ENCODE peak calls at places on chromosome 18, in six cellular contexts. One of them, this sample, is unnamed.
A peak's percentile ranks its signal among the peaks of the same experiment; 100 is the strongest.

GRCh38 chr18:31648966-31649429 is 35.4 kb downstream of the B4GALT6 start:
- DNase-seq in fibroblast of lung: peak; percentile 75
- DNase-seq in A549: peak; percentile 21
- DNase-seq in HCT116: peak; percentile 78
- DNase-seq in esophagus muscularis mucosa: no peak
- DNase-seq in uterus: no peak
- DNase-seq in this sample: no peak

GRCh38 chr18:34729264-34729663 is 19.2 kb downstream of the DTNA start:
- DNase-seq in fibroblast of lung: peak; percentile 36
- DNase-seq in A549: peak; percentile 10
- DNase-seq in uterus: no peak
- DNase-seq in HCT116: peak; percentile 29
- DNase-seq in esophagus muscularis mucosa: no peak
- DNase-seq in this sample: peak; percentile 29

GRCh38 chr18:56709463-56709862 is 58.3 kb downstream of the WDR7 start:
- DNase-seq in HCT116: peak; percentile 69
- DNase-seq in esophagus muscularis mucosa: no peak
- DNase-seq in fibroblast of lung: peak; percentile 90
- DNase-seq in uterus: no peak
- DNase-seq in A549: peak; percentile 22
- DNase-seq in this sample: peak; percentile 51

GRCh38 chr18:45378933-45379332 is 236.3 kb upstream of the SLC14A2 start:
- DNase-seq in uterus: no peak
- DNase-seq in HCT116: no peak
- DNase-seq in A549: no peak
- DNase-seq in esophagus muscularis mucosa: no peak
- DNase-seq in fibroblast of lung: no peak
- DNase-seq in this sample: no peak

GRCh38 chr18:35590935-35591334 is 9.4 kb downstream of the GALNT1 start:
- DNase-seq in uterus: no peak
- DNase-seq in HCT116: no peak
- DNase-seq in A549: no peak
- DNase-seq in fibroblast of lung: peak; percentile 20
- DNase-seq in esophagus muscularis mucosa: no peak
- DNase-seq in this sample: no peak

GRCh38 chr18:37421349-37422080 is 144.1 kb downstream of the CELF4 start:
- DNase-seq in esophagus muscularis mucosa: no peak
- DNase-seq in fibroblast of lung: no peak
- DNase-seq in HCT116: no peak
- DNase-seq in A549: no peak
- DNase-seq in uterus: no peak
- DNase-seq in this sample: no peak

GRCh38 chr18:44537521-44537920 is 143.2 kb upstream of the SETBP1 start:
- DNase-seq in HCT116: no peak
- DNase-seq in fibroblast of lung: peak; percentile 90
- DNase-seq in A549: peak; percentile 15
- DNase-seq in uterus: no peak
- DNase-seq in esophagus muscularis mucosa: no peak
- DNase-seq in this sample: peak; percentile 92

GRCh38 chr18:78561757-78562445 is 417.7 kb upstream of the SALL3 start:
- DNase-seq in A549: no peak
- DNase-seq in fibroblast of lung: peak; percentile 20
- DNase-seq in esophagus muscularis mucosa: no peak
- DNase-seq in uterus: no peak
- DNase-seq in HCT116: no peak
- DNase-seq in this sample: no peak

GRCh38 chr18:76426738-76427305 is 68.2 kb downstream of the ZNF516 start:
- DNase-seq in esophagus muscularis mucosa: no peak
- DNase-seq in fibroblast of lung: peak; percentile 19
- DNase-seq in HCT116: peak; percentile 13
- DNase-seq in uterus: peak; percentile 73
- DNase-seq in A549: peak; percentile 34
- DNase-seq in this sample: peak; percentile 65

GRCh38 chr18:6614952-6615351 is 114.6 kb upstream of the ARHGAP28 start:
- DNase-seq in fibroblast of lung: no peak
- DNase-seq in A549: no peak
- DNase-seq in esophagus muscularis mucosa: no peak
- DNase-seq in uterus: no peak
- DNase-seq in HCT116: no peak
- DNase-seq in this sample: no peak

DNA sequence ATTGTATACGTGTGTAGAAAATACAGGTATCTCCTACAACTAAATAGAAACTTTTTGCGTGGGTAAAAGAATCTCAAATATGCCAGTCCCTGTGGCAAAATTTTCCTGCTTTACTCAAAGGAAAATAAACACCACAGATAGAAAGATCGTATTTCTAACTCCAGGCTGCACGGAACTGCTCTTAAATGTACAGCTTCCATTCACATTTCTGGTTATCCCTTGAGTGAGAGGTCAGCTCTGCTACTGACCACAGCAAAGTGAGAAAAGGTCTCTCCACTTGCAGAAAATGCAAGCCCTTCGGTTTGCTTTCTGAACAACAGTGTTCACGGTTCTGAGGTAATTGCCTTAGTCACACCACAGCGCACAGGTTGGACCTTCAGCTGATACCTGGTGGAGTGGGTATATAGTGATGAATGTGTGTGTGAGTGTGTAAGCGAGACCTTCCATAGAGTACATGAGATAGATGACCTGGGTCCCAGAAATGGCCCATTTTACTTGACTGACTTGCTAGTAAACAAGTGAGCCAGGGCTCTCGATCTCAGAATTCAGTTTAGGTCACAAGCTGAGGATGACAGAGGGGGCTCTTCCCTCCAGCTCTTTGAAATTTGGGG is 52.1 kb downstream of the ALPK2 start:
- DNase-seq in uterus: no peak
- DNase-seq in A549: no peak
- DNase-seq in esophagus muscularis mucosa: no peak
- DNase-seq in HCT116: no peak
- DNase-seq in fibroblast of lung: peak; percentile 71
- DNase-seq in this sample: no peak
- H3K4me3 ChIP-seq in uterus: no peak overlapping the region
- H3K4me3 ChIP-seq in A549: peak overlapping the region; percentile 58
- H3K4me3 ChIP-seq in esophagus muscularis mucosa: no peak overlapping the region
- H3K4me3 ChIP-seq in HCT116: no peak overlapping the region
- H3K4me3 ChIP-seq in fibroblast of lung: peak overlapping the region; percentile 4
- H3K4me3 ChIP-seq in this sample: peak overlapping the region; percentile 45

GRCh38 chr18:55301836-55302235 is 286.2 kb downstream of the TCF4 start:
- DNase-seq in A549: no peak
- DNase-seq in fibroblast of lung: no peak
- DNase-seq in HCT116: no peak
- DNase-seq in uterus: no peak
- DNase-seq in esophagus muscularis mucosa: no peak
- DNase-seq in this sample: no peak
- H3K4me1 ChIP-seq in A549: no peaks in the 10 kb centered on the region
- H3K4me1 ChIP-seq in fibroblast of lung: no peaks in the 10 kb centered on the region
- H3K4me1 ChIP-seq in HCT116: no peaks in the 10 kb centered on the region
- H3K4me1 ChIP-seq in uterus: no peaks in the 10 kb centered on the region
- H3K4me1 ChIP-seq in esophagus muscularis mucosa: peaks cover 34% of the 10 kb centered on the region
- H3K4me1 ChIP-seq in this sample: peaks cover 8% of the 10 kb centered on the region

DNA sequence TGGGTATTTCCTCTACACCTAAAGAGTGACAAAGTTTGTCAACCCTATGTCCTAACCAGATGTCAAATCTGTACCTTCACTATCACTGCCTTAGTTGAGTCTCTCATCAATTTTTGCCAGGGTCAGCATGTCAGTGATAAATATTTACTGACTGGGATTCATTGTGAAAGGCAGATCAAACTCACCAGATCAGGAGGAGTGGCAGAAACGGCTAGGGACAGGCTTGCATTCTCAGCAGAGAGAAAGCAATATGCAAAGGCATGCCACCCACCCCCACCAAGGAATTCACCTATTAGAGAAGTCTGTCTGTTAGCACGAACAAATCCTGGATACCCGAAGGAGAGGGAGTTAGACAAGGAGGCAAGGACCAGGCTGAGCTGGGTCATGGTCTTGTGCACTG is 62.6 kb downstream of the PTPN2 start:
- DNase-seq in esophagus muscularis mucosa: no peak
- DNase-seq in A549: no peak
- DNase-seq in uterus: no peak
- DNase-seq in HCT116: no peak
- DNase-seq in fibroblast of lung: no peak
- DNase-seq in this sample: no peak
- H3K4me3 ChIP-seq in esophagus muscularis mucosa: no peak overlapping the region
- H3K4me3 ChIP-seq in A549: no peak overlapping the region
- H3K4me3 ChIP-seq in uterus: no peak overlapping the region
- H3K4me3 ChIP-seq in HCT116: no peak overlapping the region
- H3K4me3 ChIP-seq in fibroblast of lung: no peak overlapping the region
- H3K4me3 ChIP-seq in this sample: no peak overlapping the region

DNA sequence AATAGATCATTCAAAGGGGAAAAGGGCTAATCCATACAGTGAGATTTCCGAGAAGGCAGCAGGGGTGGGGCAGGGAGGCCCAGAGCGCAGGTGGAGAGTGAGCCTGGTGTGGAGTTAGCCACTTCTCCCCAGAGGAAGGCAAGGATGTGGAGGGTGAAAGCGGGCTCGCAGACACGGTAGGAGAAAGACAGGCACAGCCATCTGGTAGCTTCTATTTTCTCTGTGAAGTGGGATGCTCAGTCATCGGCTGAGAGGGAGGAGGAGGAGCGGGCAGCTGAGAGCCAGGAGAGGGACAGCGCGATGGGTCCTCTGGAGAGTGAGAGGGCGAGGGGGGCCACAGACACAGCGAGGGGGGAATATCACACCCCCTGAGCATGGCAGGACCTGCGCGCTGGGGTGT is 153.3 kb upstream of the NDUFV2 start:
- DNase-seq in uterus: no peak
- DNase-seq in fibroblast of lung: peak; percentile 57
- DNase-seq in esophagus muscularis mucosa: no peak
- DNase-seq in HCT116: no peak
- DNase-seq in A549: no peak
- DNase-seq in this sample: peak; percentile 61
- H3K4me1 ChIP-seq in uterus: no peaks in the 10 kb centered on the region
- H3K4me1 ChIP-seq in fibroblast of lung: peaks cover 25% of the 10 kb centered on the region
- H3K4me1 ChIP-seq in esophagus muscularis mucosa: peaks cover 28% of the 10 kb centered on the region
- H3K4me1 ChIP-seq in HCT116: no peaks in the 10 kb centered on the region
- H3K4me1 ChIP-seq in A549: peaks cover 23% of the 10 kb centered on the region
- H3K4me1 ChIP-seq in this sample: peaks cover 55% of the 10 kb centered on the region

GRCh38 chr18:8794133-8794986 is 89.0 kb downstream of the MTCL1 start:
- DNase-seq in esophagus muscularis mucosa: no peak
- DNase-seq in uterus: no peak
- DNase-seq in HCT116: peak; percentile 23
- DNase-seq in fibroblast of lung: peak; percentile 97
- DNase-seq in A549: no peak
- DNase-seq in this sample: peak; percentile 77

GRCh38 chr18:8791171-8791651 is 85.9 kb downstream of the MTCL1 start:
- DNase-seq in A549: no peak
- DNase-seq in esophagus muscularis mucosa: no peak
- DNase-seq in fibroblast of lung: no peak
- DNase-seq in HCT116: no peak
- DNase-seq in uterus: no peak
- DNase-seq in this sample: no peak

GRCh38 chr18:8792688-8793316 is 87.4 kb downstream of the MTCL1 start:
- DNase-seq in esophagus muscularis mucosa: no peak
- DNase-seq in A549: no peak
- DNase-seq in HCT116: no peak
- DNase-seq in uterus: no peak
- DNase-seq in fibroblast of lung: no peak
- DNase-seq in this sample: peak; percentile 33

GRCh38 chr18:8795586-8795985 is 90.2 kb downstream of the MTCL1 start:
- DNase-seq in esophagus muscularis mucosa: no peak
- DNase-seq in HCT116: no peak
- DNase-seq in uterus: no peak
- DNase-seq in fibroblast of lung: no peak
- DNase-seq in A549: no peak
- DNase-seq in this sample: no peak

DNA sequence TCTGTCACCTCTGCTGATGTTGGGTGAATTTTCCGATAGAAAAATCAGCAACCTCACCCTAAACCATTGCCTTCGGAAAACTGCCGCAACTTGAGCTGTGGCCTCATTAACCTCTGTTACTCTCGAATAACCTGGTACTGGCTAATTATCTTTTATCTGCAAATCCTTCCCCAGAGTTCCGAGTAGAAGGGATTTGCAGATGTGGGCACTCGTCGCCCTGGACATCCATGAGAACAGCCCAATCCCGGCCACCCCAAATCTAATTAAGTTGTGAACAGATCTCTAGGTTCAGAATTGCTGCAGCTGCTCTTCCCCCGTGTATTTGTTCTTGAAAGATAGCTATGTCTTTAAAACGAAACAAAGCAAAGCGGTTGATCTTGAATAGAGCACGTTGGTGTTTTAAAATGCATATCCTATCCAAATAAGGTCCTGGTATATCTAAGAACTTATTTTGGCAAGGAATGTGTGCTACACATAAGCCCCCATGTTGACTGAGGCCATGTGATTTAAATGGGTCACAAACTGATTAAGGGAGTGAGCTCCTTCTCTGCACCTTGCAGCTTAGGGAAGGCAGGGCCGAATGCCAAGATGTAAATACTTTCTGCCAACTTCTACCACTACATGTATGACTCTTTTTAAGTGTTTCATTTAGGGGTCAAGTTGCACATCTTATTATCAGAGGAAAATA is 88.2 kb downstream of the MTCL1 start:
- DNase-seq in uterus: no peak
- DNase-seq in fibroblast of lung: peak; percentile 37
- DNase-seq in esophagus muscularis mucosa: no peak
- DNase-seq in HCT116: no peak
- DNase-seq in A549: no peak
- DNase-seq in this sample: no peak
- H3K4me3 ChIP-seq in uterus: no peak overlapping the region
- H3K4me3 ChIP-seq in fibroblast of lung: no peak overlapping the region
- H3K4me3 ChIP-seq in esophagus muscularis mucosa: no peak overlapping the region
- H3K4me3 ChIP-seq in HCT116: no peak overlapping the region
- H3K4me3 ChIP-seq in A549: no peak overlapping the region
- H3K4me3 ChIP-seq in this sample: no peak overlapping the region

GRCh38 chr18:48797841-48798255 is 152.9 kb downstream of the SMAD7 start:
- DNase-seq in fibroblast of lung: no peak
- DNase-seq in A549: no peak
- DNase-seq in uterus: peak; percentile 12
- DNase-seq in HCT116: no peak
- DNase-seq in esophagus muscularis mucosa: no peak
- DNase-seq in this sample: no peak
- H3K4me1 ChIP-seq in fibroblast of lung: peaks cover 10% of the 10 kb centered on the region
- H3K4me1 ChIP-seq in A549: no peaks in the 10 kb centered on the region
- H3K4me1 ChIP-seq in uterus: no peaks in the 10 kb centered on the region
- H3K4me1 ChIP-seq in HCT116: no peaks in the 10 kb centered on the region
- H3K4me1 ChIP-seq in esophagus muscularis mucosa: peaks cover 29% of the 10 kb centered on the region
- H3K4me1 ChIP-seq in this sample: peaks cover 8% of the 10 kb centered on the region

GRCh38 chr18:10453261-10453884 is 1.1 kb upstream of the APCDD1 start:
- DNase-seq in esophagus muscularis mucosa: peak; percentile 68
- DNase-seq in HCT116: no peak
- DNase-seq in fibroblast of lung: no peak
- DNase-seq in uterus: peak; percentile 55
- DNase-seq in A549: no peak
- DNase-seq in this sample: no peak
- H3K4me3 ChIP-seq in esophagus muscularis mucosa: peak overlapping the region; percentile 64
- H3K4me3 ChIP-seq in HCT116: no peak overlapping the region
- H3K4me3 ChIP-seq in fibroblast of lung: no peak overlapping the region
- H3K4me3 ChIP-seq in uterus: peak overlapping the region; percentile 65
- H3K4me3 ChIP-seq in A549: no peak overlapping the region
- H3K4me3 ChIP-seq in this sample: no peak overlapping the region